ENCODE peak calls at places on chromosomes 1 and 21, in nine cellular contexts. One of them, this sample, is unnamed.
A peak's percentile ranks its signal among the peaks of the same experiment; 100 is the strongest.

GRCh38 chr1:227315500-227316346 is 2.6 kb downstream of the CDC42BPA start:
- DNase-seq in dorsolateral prefrontal cortex: no peak
- DNase-seq in esophagus squamous epithelium: no peak
- DNase-seq in Caco-2: peak; percentile 43
- DNase-seq in ovary: no peak
- DNase-seq in colonic mucosa: peak; percentile 70
- DNase-seq in breast epithelium: no peak
- DNase-seq in HCT116: no peak
- DNase-seq in fibroblast of pulmonary artery: peak; percentile 83
- DNase-seq in this sample: peak; percentile 76

GRCh38 chr1:20981903-20982695 is 194.6 kb downstream of the EIF4G3 start:
- DNase-seq in ovary: no peak
- DNase-seq in dorsolateral prefrontal cortex: no peak
- DNase-seq in breast epithelium: no peak
- DNase-seq in colonic mucosa: no peak
- DNase-seq in fibroblast of pulmonary artery: peak; percentile 61
- DNase-seq in HCT116: no peak
- DNase-seq in esophagus squamous epithelium: no peak
- DNase-seq in Caco-2: no peak
- DNase-seq in this sample: peak; percentile 63

GRCh38 chr1:26239936-26240335 is 5.9 kb downstream of the CEP85 start:
- DNase-seq in fibroblast of pulmonary artery: peak; percentile 71
- DNase-seq in esophagus squamous epithelium: no peak
- DNase-seq in Caco-2: no peak
- DNase-seq in ovary: no peak
- DNase-seq in HCT116: no peak
- DNase-seq in colonic mucosa: no peak
- DNase-seq in dorsolateral prefrontal cortex: no peak
- DNase-seq in breast epithelium: no peak
- DNase-seq in this sample: peak; percentile 76

GRCh38 chr1:43952731-43953350 is 6.1 kb downstream of the IPO13 start:
- DNase-seq in HCT116: no peak
- DNase-seq in esophagus squamous epithelium: no peak
- DNase-seq in Caco-2: no peak
- DNase-seq in colonic mucosa: no peak
- DNase-seq in breast epithelium: no peak
- DNase-seq in dorsolateral prefrontal cortex: peak; percentile 46
- DNase-seq in ovary: no peak
- DNase-seq in fibroblast of pulmonary artery: no peak
- DNase-seq in this sample: no peak

GRCh38 chr1:37795340-37796110 is 1.9 kb downstream of the MANEAL start:
- DNase-seq in colonic mucosa: peak; percentile 78
- DNase-seq in Caco-2: no peak
- DNase-seq in fibroblast of pulmonary artery: peak; percentile 58
- DNase-seq in dorsolateral prefrontal cortex: peak; percentile 24
- DNase-seq in HCT116: no peak
- DNase-seq in breast epithelium: peak; percentile 63
- DNase-seq in esophagus squamous epithelium: no peak
- DNase-seq in ovary: peak; percentile 73
- DNase-seq in this sample: peak; percentile 40

GRCh38 chr1:9618912-9619679 is 30.4 kb downstream of the TMEM201 start:
- DNase-seq in esophagus squamous epithelium: no peak
- DNase-seq in fibroblast of pulmonary artery: no peak
- DNase-seq in breast epithelium: no peak
- DNase-seq in ovary: no peak
- DNase-seq in Caco-2: no peak
- DNase-seq in colonic mucosa: no peak
- DNase-seq in dorsolateral prefrontal cortex: no peak
- DNase-seq in HCT116: no peak
- DNase-seq in this sample: peak; percentile 54

GRCh38 chr1:85463666-85464496 is 1.1 kb downstream of the DDAH1 start:
- DNase-seq in HCT116: no peak
- DNase-seq in dorsolateral prefrontal cortex: no peak
- DNase-seq in breast epithelium: no peak
- DNase-seq in Caco-2: no peak
- DNase-seq in fibroblast of pulmonary artery: peak; percentile 26
- DNase-seq in colonic mucosa: no peak
- DNase-seq in ovary: no peak
- DNase-seq in esophagus squamous epithelium: no peak
- DNase-seq in this sample: peak; percentile 49

GRCh38 chr1:30610917-30611316 is 112.5 kb downstream of the MATN1 start:
- DNase-seq in ovary: no peak
- DNase-seq in Caco-2: no peak
- DNase-seq in dorsolateral prefrontal cortex: no peak
- DNase-seq in colonic mucosa: no peak
- DNase-seq in fibroblast of pulmonary artery: no peak
- DNase-seq in HCT116: no peak
- DNase-seq in breast epithelium: no peak
- DNase-seq in esophagus squamous epithelium: no peak
- DNase-seq in this sample: no peak

GRCh38 chr1:28499553-28499952 is 6.3 kb upstream of the RCC1 start:
- DNase-seq in breast epithelium: no peak
- DNase-seq in dorsolateral prefrontal cortex: no peak
- DNase-seq in HCT116: no peak
- DNase-seq in colonic mucosa: no peak
- DNase-seq in Caco-2: no peak
- DNase-seq in fibroblast of pulmonary artery: no peak
- DNase-seq in esophagus squamous epithelium: no peak
- DNase-seq in ovary: no peak
- DNase-seq in this sample: no peak

GRCh38 chr1:28322209-28322608 is 6.6 kb upstream of the MED18 start:
- DNase-seq in dorsolateral prefrontal cortex: no peak
- DNase-seq in HCT116: no peak
- DNase-seq in colonic mucosa: peak; percentile 84
- DNase-seq in esophagus squamous epithelium: no peak
- DNase-seq in Caco-2: peak; percentile 87
- DNase-seq in ovary: no peak
- DNase-seq in fibroblast of pulmonary artery: no peak
- DNase-seq in breast epithelium: no peak
- DNase-seq in this sample: no peak

GRCh38 chr1:235649722-235650163 is at the start of gene GNG4:
- DNase-seq in breast epithelium: no peak
- DNase-seq in fibroblast of pulmonary artery: no peak
- DNase-seq in colonic mucosa: no peak
- DNase-seq in dorsolateral prefrontal cortex: peak; percentile 37
- DNase-seq in HCT116: no peak
- DNase-seq in Caco-2: no peak
- DNase-seq in ovary: peak; percentile 87
- DNase-seq in esophagus squamous epithelium: no peak
- DNase-seq in this sample: no peak

GRCh38 chr1:229685149-229685548 is 59.1 kb downstream of the URB2 start:
- DNase-seq in HCT116: no peak
- DNase-seq in ovary: no peak
- DNase-seq in colonic mucosa: no peak
- DNase-seq in Caco-2: no peak
- DNase-seq in breast epithelium: no peak
- DNase-seq in esophagus squamous epithelium: no peak
- DNase-seq in dorsolateral prefrontal cortex: no peak
- DNase-seq in fibroblast of pulmonary artery: no peak
- DNase-seq in this sample: no peak

GRCh38 chr1:235708390-235708962 is 58.9 kb upstream of the GNG4 start:
- DNase-seq in colonic mucosa: no peak
- DNase-seq in ovary: no peak
- DNase-seq in dorsolateral prefrontal cortex: no peak
- DNase-seq in breast epithelium: no peak
- DNase-seq in Caco-2: no peak
- DNase-seq in esophagus squamous epithelium: no peak
- DNase-seq in fibroblast of pulmonary artery: no peak
- DNase-seq in HCT116: peak; percentile 79
- DNase-seq in this sample: peak; percentile 37

GRCh38 chr21:15638856-15639549 is 90.8 kb upstream of the USP25 start:
- DNase-seq in fibroblast of pulmonary artery: peak; percentile 56
- DNase-seq in HCT116: no peak
- DNase-seq in Caco-2: peak; percentile 91
- DNase-seq in breast epithelium: peak; percentile 63
- DNase-seq in ovary: no peak
- DNase-seq in colonic mucosa: no peak
- DNase-seq in dorsolateral prefrontal cortex: peak; percentile 15
- DNase-seq in esophagus squamous epithelium: no peak
- DNase-seq in this sample: peak; percentile 38

GRCh38 chr1:7550261-7550850 is 220.7 kb upstream of the VAMP3 start:
- DNase-seq in Caco-2: peak; percentile 53
- DNase-seq in ovary: no peak
- DNase-seq in fibroblast of pulmonary artery: no peak
- DNase-seq in esophagus squamous epithelium: no peak
- DNase-seq in colonic mucosa: peak; percentile 68
- DNase-seq in breast epithelium: no peak
- DNase-seq in HCT116: no peak
- DNase-seq in dorsolateral prefrontal cortex: no peak
- DNase-seq in this sample: no peak

GRCh38 chr1:27575861-27576331 is 28.0 kb downstream of the AHDC1 start:
- DNase-seq in fibroblast of pulmonary artery: peak; percentile 44
- DNase-seq in Caco-2: peak; percentile 82
- DNase-seq in ovary: peak; percentile 80
- DNase-seq in esophagus squamous epithelium: no peak
- DNase-seq in HCT116: no peak
- DNase-seq in dorsolateral prefrontal cortex: no peak
- DNase-seq in breast epithelium: no peak
- DNase-seq in colonic mucosa: peak; percentile 64
- DNase-seq in this sample: peak; percentile 42

GRCh38 chr1:219329606-219330005 is 155.9 kb downstream of the LYPLAL1 start:
- DNase-seq in colonic mucosa: no peak
- DNase-seq in breast epithelium: no peak
- DNase-seq in HCT116: no peak
- DNase-seq in fibroblast of pulmonary artery: peak; percentile 69
- DNase-seq in Caco-2: no peak
- DNase-seq in ovary: no peak
- DNase-seq in dorsolateral prefrontal cortex: no peak
- DNase-seq in esophagus squamous epithelium: no peak
- DNase-seq in this sample: peak; percentile 59

GRCh38 chr1:117793396-117793795 is 136.0 kb downstream of the GDAP2 start:
- DNase-seq in fibroblast of pulmonary artery: no peak
- DNase-seq in HCT116: no peak
- DNase-seq in dorsolateral prefrontal cortex: no peak
- DNase-seq in colonic mucosa: no peak
- DNase-seq in breast epithelium: no peak
- DNase-seq in Caco-2: no peak
- DNase-seq in ovary: no peak
- DNase-seq in esophagus squamous epithelium: no peak
- DNase-seq in this sample: no peak

GRCh38 chr1:91851130-91852010 is 34.6 kb downstream of the TGFBR3 start:
- DNase-seq in breast epithelium: peak; percentile 77
- DNase-seq in colonic mucosa: peak; percentile 89
- DNase-seq in ovary: peak; percentile 92
- DNase-seq in fibroblast of pulmonary artery: peak; percentile 95
- DNase-seq in HCT116: no peak
- DNase-seq in Caco-2: no peak
- DNase-seq in esophagus squamous epithelium: no peak
- DNase-seq in dorsolateral prefrontal cortex: peak; percentile 41
- DNase-seq in this sample: peak; percentile 97

GRCh38 chr1:13764933-13765332 is 64.9 kb downstream of the PRDM2 start:
- DNase-seq in colonic mucosa: no peak
- DNase-seq in breast epithelium: no peak
- DNase-seq in ovary: no peak
- DNase-seq in Caco-2: no peak
- DNase-seq in dorsolateral prefrontal cortex: no peak
- DNase-seq in esophagus squamous epithelium: no peak
- DNase-seq in HCT116: no peak
- DNase-seq in fibroblast of pulmonary artery: no peak
- DNase-seq in this sample: no peak
- H3K4me3 ChIP-seq in colonic mucosa: no peak overlapping the region
- H3K4me3 ChIP-seq in breast epithelium: no peak overlapping the region
- H3K4me3 ChIP-seq in ovary: no peak overlapping the region
- H3K4me3 ChIP-seq in Caco-2: no peak overlapping the region
- H3K4me3 ChIP-seq in dorsolateral prefrontal cortex: no peak overlapping the region
- H3K4me3 ChIP-seq in esophagus squamous epithelium: no peak overlapping the region
- H3K4me3 ChIP-seq in HCT116: no peak overlapping the region
- H3K4me3 ChIP-seq in fibroblast of pulmonary artery: no peak overlapping the region
- H3K4me3 ChIP-seq in this sample: peak overlapping the region; percentile 15

DNA sequence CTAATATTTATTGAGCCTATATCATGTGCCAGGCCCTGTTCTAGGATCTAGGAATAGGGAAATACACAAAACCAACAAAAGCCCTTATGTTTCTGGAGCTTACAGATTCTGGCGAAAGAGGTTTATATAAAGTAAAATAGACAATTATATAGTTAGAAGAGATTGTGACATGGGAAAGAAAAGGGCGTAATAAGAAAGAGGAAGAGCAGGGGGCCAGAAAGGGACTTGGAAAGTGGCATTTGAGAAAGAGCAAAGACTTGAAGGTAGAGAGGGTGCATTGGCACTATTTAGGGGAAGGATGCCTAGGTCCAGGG is 322.5 kb upstream of the FAM78B start:
- DNase-seq in Caco-2: no peak
- DNase-seq in ovary: no peak
- DNase-seq in breast epithelium: no peak
- DNase-seq in dorsolateral prefrontal cortex: no peak
- DNase-seq in HCT116: no peak
- DNase-seq in esophagus squamous epithelium: no peak
- DNase-seq in fibroblast of pulmonary artery: no peak
- DNase-seq in colonic mucosa: no peak
- DNase-seq in this sample: no peak
- H3K4me3 ChIP-seq in Caco-2: no peak overlapping the region
- H3K4me3 ChIP-seq in ovary: no peak overlapping the region
- H3K4me3 ChIP-seq in breast epithelium: peak overlapping the region; percentile 50
- H3K4me3 ChIP-seq in dorsolateral prefrontal cortex: no peak overlapping the region
- H3K4me3 ChIP-seq in HCT116: peak overlapping the region; percentile 59
- H3K4me3 ChIP-seq in esophagus squamous epithelium: peak overlapping the region; percentile 36
- H3K4me3 ChIP-seq in fibroblast of pulmonary artery: no peak overlapping the region
- H3K4me3 ChIP-seq in colonic mucosa: no peak overlapping the region
- H3K4me3 ChIP-seq in this sample: no peak overlapping the region

DNA sequence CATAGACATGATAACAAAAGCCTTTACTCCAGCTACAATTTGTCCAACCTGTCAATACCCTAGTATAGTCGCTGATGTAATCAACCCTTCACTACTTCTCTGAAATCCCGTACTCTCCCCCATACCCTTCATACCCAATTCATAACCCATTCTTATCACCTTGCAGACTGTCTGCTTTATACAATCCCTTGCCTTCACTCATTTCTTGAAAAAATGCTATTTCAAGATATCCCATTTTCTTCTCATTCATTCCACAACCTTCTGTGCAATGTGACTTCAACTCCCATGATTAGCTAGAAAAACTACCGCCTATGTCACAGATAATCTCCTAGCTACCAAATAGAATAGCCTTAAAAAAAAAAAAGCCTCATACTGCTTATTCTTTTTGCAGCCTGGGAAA is 49.5 kb downstream of the EPS15 start:
- DNase-seq in ovary: no peak
- DNase-seq in Caco-2: no peak
- DNase-seq in dorsolateral prefrontal cortex: no peak
- DNase-seq in fibroblast of pulmonary artery: no peak
- DNase-seq in colonic mucosa: no peak
- DNase-seq in HCT116: no peak
- DNase-seq in esophagus squamous epithelium: no peak
- DNase-seq in breast epithelium: no peak
- DNase-seq in this sample: no peak
- H3K4me3 ChIP-seq in ovary: no peak overlapping the region
- H3K4me3 ChIP-seq in Caco-2: no peak overlapping the region
- H3K4me3 ChIP-seq in dorsolateral prefrontal cortex: no peak overlapping the region
- H3K4me3 ChIP-seq in fibroblast of pulmonary artery: no peak overlapping the region
- H3K4me3 ChIP-seq in colonic mucosa: no peak overlapping the region
- H3K4me3 ChIP-seq in HCT116: no peak overlapping the region
- H3K4me3 ChIP-seq in esophagus squamous epithelium: no peak overlapping the region
- H3K4me3 ChIP-seq in breast epithelium: no peak overlapping the region
- H3K4me3 ChIP-seq in this sample: no peak overlapping the region

DNA sequence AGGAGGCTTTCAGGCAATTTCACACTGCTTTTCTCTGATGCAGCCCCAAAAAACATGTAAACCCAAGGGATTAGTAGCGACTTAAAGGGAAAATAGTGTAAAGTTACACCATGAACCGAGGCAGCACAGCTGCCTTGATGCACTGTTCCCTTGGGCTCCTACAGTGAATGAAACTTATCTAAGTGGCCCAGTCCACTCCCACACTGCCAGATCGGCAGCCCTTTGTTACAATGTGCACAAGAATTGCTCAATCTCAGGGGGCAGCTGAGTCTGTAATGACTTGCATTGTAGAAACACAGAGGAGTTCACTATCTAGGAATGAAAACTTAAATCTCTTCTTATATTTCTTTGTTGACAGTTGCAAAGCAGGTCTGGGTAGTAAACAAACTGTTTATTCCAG is 120.8 kb upstream of the ADGRL2 start:
- DNase-seq in breast epithelium: no peak
- DNase-seq in HCT116: no peak
- DNase-seq in ovary: no peak
- DNase-seq in dorsolateral prefrontal cortex: no peak
- DNase-seq in colonic mucosa: no peak
- DNase-seq in esophagus squamous epithelium: no peak
- DNase-seq in fibroblast of pulmonary artery: peak; percentile 93
- DNase-seq in Caco-2: peak; percentile 36
- DNase-seq in this sample: peak; percentile 76
- H3K4me3 ChIP-seq in breast epithelium: no peak overlapping the region
- H3K4me3 ChIP-seq in HCT116: no peak overlapping the region
- H3K4me3 ChIP-seq in ovary: no peak overlapping the region
- H3K4me3 ChIP-seq in dorsolateral prefrontal cortex: no peak overlapping the region
- H3K4me3 ChIP-seq in colonic mucosa: no peak overlapping the region
- H3K4me3 ChIP-seq in esophagus squamous epithelium: no peak overlapping the region
- H3K4me3 ChIP-seq in fibroblast of pulmonary artery: no peak overlapping the region
- H3K4me3 ChIP-seq in Caco-2: no peak overlapping the region
- H3K4me3 ChIP-seq in this sample: no peak overlapping the region

This sample was measured in fibroblast of the aortic adventitia.